ENCODE peak calls at places on chromosomes 2 and 18, in six cellular contexts. W, D, I, R, J and H are unnamed samples.

GRCh38 chr2:78992807-78993517 is 32.5 kb upstream of the REG3G start:
- DNase-seq in J (peak), W (no peak), D (no peak), I (no peak), R (no peak), H (peak)

GRCh38 chr2:27051902-27052645 is 606 bp downstream of the AGBL5 start:
- DNase-seq in R (no peak), I (no peak), W (no peak), J (peak), D (peak), H (no peak)

GRCh38 chr2:102139851-102140250 is 2.7 kb upstream of the IL1R1 start:
- DNase-seq in R (peak), D (no peak), W (no peak), J (no peak), I (no peak), H (no peak)

GRCh38 chr2:132588576-132588975 is 81.4 kb downstream of the LYPD1 start:
- DNase-seq in W (no peak), I (no peak), J (no peak), D (no peak), R (no peak), H (no peak)

GRCh38 chr18:56711706-56712445 is 60.7 kb downstream of the WDR7 start:
- DNase-seq in J (no peak), W (no peak), D (no peak), I (no peak), R (no peak), H (no peak)

GRCh38 chr2:221931251-221931991 is 359.3 kb upstream of the EPHA4 start:
- DNase-seq in J (no peak), W (no peak), I (no peak), R (no peak), D (no peak), H (no peak)

GRCh38 chr2:86274265-86274917 is 63.0 kb downstream of the REEP1 start:
- DNase-seq in R (peak), J (no peak), W (no peak), D (peak), I (no peak), H (peak)

GRCh38 chr2:212723226-212723625 is 184.6 kb upstream of the ERBB4 start:
- DNase-seq in I (no peak), R (peak), D (peak), J (no peak), W (no peak), H (no peak)

GRCh38 chr18:43886341-43886740 is 609.1 kb upstream of the SYT4 start:
- DNase-seq in W (no peak), J (no peak), R (no peak), D (no peak), I (no peak), H (no peak)

GRCh38 chr2:218959761-218960195 is 312 bp downstream of the CDK5R2 start:
- DNase-seq in J (no peak), W (no peak), I (no peak), D (no peak), R (no peak), H (peak)

GRCh38 chr2:201257381-201257940 is 2.9 kb upstream of the CASP8 start:
- DNase-seq in D (no peak), W (no peak), I (no peak), R (peak), J (no peak), H (no peak)

GRCh38 chr2:74441690-74442482 is at the start of gene RTKN:
- DNase-seq in I (peak), W (no peak), R (no peak), D (no peak), J (peak), H (peak)

GRCh38 chr2:225076125-225076524 is 33.9 kb upstream of the DOCK10 start:
- DNase-seq in R (no peak), D (peak), W (peak), J (no peak), I (no peak), H (no peak)

GRCh38 chr2:86300496-86300895 is 36.9 kb downstream of the REEP1 start:
- DNase-seq in J (no peak), W (no peak), D (no peak), I (no peak), R (no peak), H (peak)

GRCh38 chr18:8121942-8122480 is 487.2 kb upstream of the RAB12 start:
- DNase-seq in I (no peak), R (peak), J (no peak), W (peak), D (peak), H (no peak)

GRCh38 chr2:43038720-43039099 is 187.7 kb downstream of the ZFP36L2 start:
- DNase-seq in W (no peak), I (no peak), J (no peak), D (peak), R (no peak), H (no peak)

GRCh38 chr2:159124441-159124911 is 156.0 kb downstream of the TANC1 start:
- DNase-seq in J (no peak), W (no peak), R (peak), I (no peak), D (peak), H (no peak)

GRCh38 chr2:88540346-88540745 is 86.9 kb downstream of the EIF2AK3 start:
- DNase-seq in R (no peak), I (no peak), J (no peak), D (peak), W (no peak), H (no peak)

GRCh38 chr2:114550895-114551793 is 108.7 kb downstream of the DPP10 start:
- DNase-seq in W (no peak), I (peak), R (peak), D (peak), J (peak), H (no peak)

GRCh38 chr2:233436691-233437438 is 82.6 kb downstream of the DGKD start:
- DNase-seq in R (no peak), D (no peak), W (no peak), I (peak), J (no peak), H (peak)

GRCh38 chr2:132936261-132936660 is 266.3 kb upstream of the LYPD1 start:
- DNase-seq in W (no peak), J (no peak), D (no peak), R (peak), I (no peak), H (no peak)

GRCh38 chr2:192140236-192140839 is 54.4 kb downstream of the TMEFF2 start:
- DNase-seq in W (no peak), R (no peak), D (no peak), I (no peak), J (no peak), H (no peak)

GRCh38 chr2:236290742-236291425 is 26.7 kb upstream of the ASB18 start:
- DNase-seq in R (no peak), J (no peak), D (no peak), I (no peak), W (no peak), H (no peak)

GRCh38 chr18:59908790-59909189 is 9.0 kb downstream of the PMAIP1 start:
- DNase-seq in W (no peak), R (peak), I (no peak), J (no peak), D (no peak), H (no peak)

GRCh38 chr18:60656563-60656962 is 284.0 kb upstream of the MC4R start:
- DNase-seq in D (no peak), R (no peak), I (no peak), J (no peak), W (no peak), H (no peak)

GRCh38 chr2:166900700-166901099 is 12.4 kb downstream of the XIRP2 start:
- DNase-seq in D (no peak), R (peak), W (no peak), J (peak), I (no peak), H (no peak)

GRCh38 chr2:85900366-85900765 is 11.6 kb upstream of the ST3GAL5 start:
- DNase-seq in R (no peak), I (no peak), D (no peak), W (no peak), J (no peak), H (no peak)

GRCh38 chr2:103159018-103159417 is 397.2 kb downstream of the TMEM182 start:
- DNase-seq in J (no peak), W (no peak), R (no peak), I (no peak), D (no peak), H (no peak)

GRCh38 chr2:179340678-179341077 is 76.0 kb upstream of the SESTD1 start:
- DNase-seq in W (no peak), J (peak), I (no peak), R (peak), D (peak), H (no peak)

GRCh38 chr2:119760237-119760807 is 600 bp downstream of the PTPN4 start:
- DNase-seq in W (no peak), R (no peak), J (no peak), I (no peak), D (no peak), H (no peak)

DNA sequence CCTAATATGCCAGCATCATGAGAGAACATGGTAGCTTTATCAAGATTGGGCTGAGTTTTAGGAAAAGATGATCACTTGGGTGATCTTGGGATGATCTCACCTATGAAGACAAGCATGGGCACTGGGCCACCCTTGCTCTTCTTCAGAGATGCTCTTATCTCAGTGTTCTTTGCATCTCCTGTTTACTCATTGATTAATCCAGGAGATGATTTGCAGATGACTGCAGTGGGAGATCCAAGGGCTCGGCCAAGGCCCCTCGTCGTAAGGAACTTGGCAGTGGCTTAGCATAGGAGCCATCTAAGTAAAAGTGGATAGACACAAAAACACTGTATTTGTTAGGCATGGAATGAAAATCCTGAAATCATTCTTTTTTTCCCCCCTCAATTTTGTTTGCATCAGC is 228.4 kb downstream of the FHOD3 start:
- DNase-seq in W (no peak), J (no peak), D (no peak), I (no peak), R (no peak), H (no peak)
- TF ChIP-seq CTCF in W (no peak), J (no peak), D (no peak), I (no peak), R (no peak), H (no peak)

GRCh38 chr2:28415715-28416114 is 23.1 kb downstream of the FOSL2 start:
- DNase-seq in J (no peak), D (no peak), W (no peak), R (peak), I (no peak), H (no peak)

GRCh38 chr2:28420717-28421116 is 28.1 kb downstream of the FOSL2 start:
- DNase-seq in D (no peak), R (no peak), W (no peak), J (no peak), I (no peak), H (no peak)

GRCh38 chr2:28422903-28423741 is 30.5 kb downstream of the FOSL2 start:
- DNase-seq in W (no peak), J (no peak), I (no peak), R (no peak), D (no peak), H (no peak)

GRCh38 chr2:28419705-28420270 is 27.1 kb downstream of the FOSL2 start:
- DNase-seq in J (no peak), W (no peak), R (peak), I (no peak), D (no peak), H (no peak)

DNA sequence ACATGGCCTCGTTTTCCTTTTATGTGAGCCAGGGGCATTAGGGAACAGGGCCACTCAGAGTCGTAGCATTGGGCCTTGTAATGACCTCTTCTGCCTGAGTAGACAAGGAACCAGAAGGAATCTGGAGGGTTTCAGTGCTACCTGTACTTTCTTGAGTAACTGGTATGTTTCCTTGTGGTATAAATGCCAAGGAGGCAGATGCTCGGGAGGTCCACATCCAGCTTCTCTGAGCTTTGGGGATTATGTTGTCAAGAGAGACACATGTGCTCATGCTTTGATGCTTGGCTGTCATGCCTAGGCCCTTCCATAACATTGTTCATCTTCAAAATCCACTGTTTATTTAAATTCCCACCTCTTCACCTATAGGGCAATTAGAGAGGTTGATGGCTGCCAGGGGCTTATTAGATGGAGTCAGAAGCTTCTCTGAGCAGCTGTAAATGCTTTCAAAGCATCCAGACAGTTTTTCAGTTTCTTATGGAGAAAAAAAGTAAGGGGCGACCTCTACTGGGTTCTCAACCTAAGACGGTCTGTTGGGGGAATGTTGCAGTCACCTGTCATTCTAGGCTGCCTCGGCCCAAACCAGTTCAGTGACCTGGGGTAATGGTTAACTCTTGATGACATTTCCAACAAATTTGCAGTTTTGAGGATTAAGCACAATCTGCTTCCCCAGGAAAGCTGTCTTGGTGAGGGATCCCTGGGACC is 26.5 kb downstream of the FOSL2 start:
- DNase-seq in R (peak), D (no peak), W (no peak), I (no peak), J (peak), H (no peak)
- TF ChIP-seq CTCF in R (no peak), D (no peak), W (no peak), I (no peak), J (peak), H (no peak)

DNA sequence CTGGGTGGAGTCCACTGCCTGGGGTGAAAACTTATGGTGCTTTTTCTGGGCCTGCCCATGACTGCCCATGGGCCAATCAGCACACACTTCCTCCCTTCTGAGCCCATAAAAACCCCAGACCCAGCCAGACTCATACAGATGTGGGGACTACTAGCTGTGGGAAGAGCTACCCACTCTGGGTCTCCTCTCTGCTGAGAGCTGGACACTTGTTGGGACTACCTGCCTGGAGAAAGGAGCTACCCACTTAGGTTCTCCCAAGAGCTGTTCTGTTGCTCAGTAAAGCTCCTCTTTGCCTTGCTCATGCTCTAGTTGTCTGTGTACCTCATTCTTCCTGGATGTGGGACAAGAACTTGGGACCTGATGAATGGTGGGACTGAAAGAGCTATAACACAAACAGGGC is 119.6 kb upstream of the SLC38A11 start:
- DNase-seq in D (no peak), J (no peak), R (no peak), I (no peak), W (no peak), H (no peak)
- TF ChIP-seq CTCF in D (no peak), J (no peak), R (no peak), I (no peak), W (no peak), H (no peak)

DNA sequence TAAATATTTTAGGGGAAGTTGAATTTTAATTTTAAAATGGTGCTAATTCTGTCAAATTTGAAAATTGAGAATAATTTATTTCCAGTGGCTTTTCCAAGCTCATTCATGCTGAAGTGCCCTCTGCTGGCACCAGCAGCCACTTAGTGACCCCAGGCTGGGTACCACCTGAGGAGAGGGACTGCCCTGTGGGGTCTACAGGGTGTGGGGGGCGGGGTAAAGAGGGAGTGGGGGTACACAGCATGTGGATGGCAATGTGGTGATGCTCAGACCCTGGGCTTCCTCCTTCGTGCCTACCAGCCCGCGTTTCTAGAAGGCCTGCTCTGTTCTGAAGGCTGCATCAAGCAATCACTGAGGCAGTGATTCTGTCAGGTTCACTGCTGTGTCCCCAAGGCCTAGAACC is 45.1 kb upstream of the SCLY start:
- DNase-seq in J (no peak), W (no peak), I (no peak), D (no peak), R (no peak), H (no peak)
- TF ChIP-seq CTCF in J (peak), W (peak), I (no peak), D (peak), R (peak), H (no peak)

DNA sequence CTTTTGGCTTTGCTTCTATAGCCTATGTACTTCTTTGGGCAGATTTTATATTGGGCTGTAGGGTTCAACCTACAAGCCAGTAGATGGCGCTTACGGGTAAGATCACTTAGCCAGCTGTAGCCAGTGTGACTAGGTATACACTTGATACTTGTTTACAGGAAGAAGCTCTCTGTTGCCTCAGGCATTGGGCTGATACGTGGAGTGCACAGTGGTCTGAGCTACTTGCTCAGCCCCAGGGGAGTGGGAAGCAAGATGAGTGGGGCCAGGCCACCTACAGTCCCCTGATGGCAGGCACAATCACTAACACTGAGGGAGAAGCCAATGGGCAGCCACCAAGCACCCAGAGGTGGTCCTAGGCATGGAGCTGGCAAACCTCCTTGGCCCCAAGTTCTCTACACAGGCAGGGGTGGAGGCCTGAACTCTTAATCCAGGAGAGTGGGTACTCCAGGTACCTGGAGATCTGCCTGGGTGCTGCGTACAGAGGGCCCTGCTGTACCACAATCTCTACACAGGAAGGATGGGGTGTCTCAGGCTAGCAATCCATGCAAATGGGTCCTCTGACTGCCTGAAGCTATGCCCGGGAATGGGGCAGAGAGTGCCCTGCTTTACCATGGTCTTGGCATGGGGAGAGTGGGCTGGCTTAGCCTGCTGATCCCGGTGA is 122.2 kb downstream of the NCOA1 start:
- DNase-seq in D (peak), R (peak), I (no peak), J (peak), W (no peak), H (no peak)
- TF ChIP-seq CTCF in D (peak), R (peak), I (no peak), J (peak), W (peak), H (peak)

GRCh38 chr2:18558458-18558857 is 2.0 kb downstream of the RDH14 start:
- DNase-seq in R (no peak), W (no peak), D (no peak), I (no peak), J (no peak), H (no peak)

GRCh38 chr2:18557121-18557520 is 3.3 kb downstream of the RDH14 start:
- DNase-seq in D (no peak), W (no peak), R (no peak), J (no peak), I (no peak), H (no peak)

GRCh38 chr2:18560797-18561085 is 288 bp upstream of the RDH14 start:
- DNase-seq in R (no peak), J (no peak), W (no peak), I (no peak), D (no peak), H (no peak)

GRCh38 chr2:18559531-18559930 is 922 bp downstream of the RDH14 start:
- DNase-seq in D (no peak), J (peak), W (no peak), I (no peak), R (no peak), H (no peak)

GRCh38 chr2:18559941-18560796 is at the start of gene RDH14:
- DNase-seq in J (peak), R (peak), W (peak), I (peak), D (peak), H (peak)
- TF ChIP-seq CTCF in J (peak), R (no peak), W (no peak), I (peak), D (peak), H (no peak)

DNA sequence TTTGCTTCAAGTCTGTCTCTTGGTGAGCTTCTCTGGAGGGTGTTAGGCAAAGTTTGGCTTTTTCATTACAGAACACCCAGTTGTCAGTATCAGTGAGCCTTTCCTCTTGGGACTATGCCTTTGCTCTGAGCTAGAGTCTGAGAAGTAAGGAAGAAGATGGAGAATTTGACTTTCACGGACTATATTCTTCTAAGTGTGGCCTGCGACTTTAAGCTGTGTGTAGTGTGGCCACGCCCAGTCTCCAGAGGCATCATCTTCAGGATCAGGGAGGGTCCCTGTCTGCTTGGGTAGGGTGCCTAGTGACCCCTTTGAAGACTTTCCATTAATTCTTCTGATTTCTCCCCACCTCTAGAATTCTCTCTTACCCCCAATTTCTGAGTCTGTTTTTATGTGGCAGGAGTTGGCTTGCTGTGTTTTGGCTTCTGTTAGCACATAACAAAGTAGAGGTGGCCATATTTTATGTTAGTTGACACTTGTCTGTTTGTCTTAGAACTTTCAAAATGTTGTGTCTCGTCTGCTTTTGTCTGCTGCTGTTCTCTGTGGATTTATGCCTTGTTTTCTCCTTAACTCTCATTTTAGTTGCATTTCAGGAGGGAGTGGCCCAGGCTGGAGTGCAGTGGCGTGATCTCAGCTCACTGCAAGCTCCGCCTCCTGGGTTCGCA is 8.6 kb downstream of the PLEKHB2 start:
- DNase-seq in I (no peak), W (no peak), D (no peak), R (no peak), J (no peak), H (no peak)
- TF ChIP-seq CTCF in I (no peak), W (no peak), D (no peak), R (no peak), J (no peak), H (no peak)